ENCODE peak calls at places on chromosomes 3 and 15, in five cellular contexts. Q, D, I, N and Z are unnamed samples.

GRCh38 chr15:77066961-77067690 is 3.8 kb downstream of the TSPAN3 start:
- DNase-seq in Q (peak), D (no peak), I (peak), N (no peak), Z (no peak)

GRCh38 chr3:166274342-166274741 is 437.1 kb upstream of the BCHE start:
- DNase-seq in Q (no peak), D (no peak), I (peak), N (no peak), Z (no peak)

GRCh38 chr15:41881925-41882688 is 11.7 kb downstream of the SPTBN5 start:
- DNase-seq in Q (no peak), D (peak), I (no peak), N (no peak), Z (no peak)

GRCh38 chr15:100690786-100691160 is 88.4 kb downstream of the ASB7 start:
- DNase-seq in Q (no peak), D (no peak), I (no peak), N (no peak), Z (no peak)

GRCh38 chr3:55629432-55629831 is 142.3 kb upstream of the WNT5A start:
- DNase-seq in Q (no peak), D (no peak), I (no peak), N (no peak), Z (no peak)

GRCh38 chr3:138326866-138327595 is 2.6 kb downstream of the NME9 start:
- DNase-seq in Q (no peak), D (no peak), I (no peak), N (no peak), Z (no peak)

GRCh38 chr15:99452728-99453643 is 112.8 kb upstream of the MEF2A start:
- DNase-seq in Q (peak), D (no peak), I (peak), N (peak), Z (no peak)

GRCh38 chr15:45550436-45550835 is 27.9 kb upstream of the SLC30A4 start:
- DNase-seq in Q (no peak), D (no peak), I (no peak), N (no peak), Z (no peak)

GRCh38 chr15:73866881-73867410 is 6.4 kb upstream of the TBC1D21 start:
- DNase-seq in Q (no peak), D (peak), I (no peak), N (no peak), Z (no peak)

GRCh38 chr3:113454057-113454456 is 12.8 kb upstream of the CFAP44 start:
- DNase-seq in Q (no peak), D (no peak), I (no peak), N (no peak), Z (peak)

GRCh38 chr15:68384451-68385239 is 47.3 kb downstream of the ITGA11 start:
- DNase-seq in Q (no peak), D (no peak), I (peak), N (no peak), Z (no peak)

GRCh38 chr3:128591728-128592426 is 58.7 kb downstream of the RPN1 start:
- DNase-seq in Q (no peak), D (no peak), I (no peak), N (no peak), Z (no peak)

GRCh38 chr3:4335840-4336579 is 32.8 kb downstream of the SETMAR start:
- DNase-seq in Q (no peak), D (no peak), I (no peak), N (no peak), Z (no peak)

GRCh38 chr3:84965141-84965540 is 6.4 kb downstream of the CADM2 start:
- DNase-seq in Q (peak), D (no peak), I (no peak), N (no peak), Z (no peak)

GRCh38 chr15:99537344-99537743 is 28.4 kb upstream of the MEF2A start:
- DNase-seq in Q (no peak), D (no peak), I (no peak), N (no peak), Z (no peak)

GRCh38 chr3:69212411-69213160 is 90.2 kb upstream of the LMOD3 start:
- DNase-seq in Q (peak), D (no peak), I (peak), N (no peak), Z (no peak)

GRCh38 chr15:98787190-98787589 is 138.9 kb downstream of the IGF1R start:
- DNase-seq in Q (no peak), D (no peak), I (no peak), N (no peak), Z (no peak)

GRCh38 chr3:146772211-146772743 is 167.1 kb upstream of the PLSCR5 start:
- DNase-seq in Q (no peak), D (no peak), I (no peak), N (no peak), Z (no peak)

GRCh38 chr3:31466016-31466415 is 66.7 kb upstream of the STT3B start:
- DNase-seq in Q (no peak), D (no peak), I (no peak), N (no peak), Z (no peak)

GRCh38 chr15:31435256-31435781 is 108.7 kb downstream of the KLF13 start:
- DNase-seq in Q (peak), D (peak), I (peak), N (peak), Z (no peak)

GRCh38 chr3:138835177-138835757 is 539 bp upstream of the PIK3CB start:
- DNase-seq in Q (no peak), D (no peak), I (no peak), N (no peak), Z (no peak)

GRCh38 chr3:196287066-196287404 is 491 bp downstream of the PCYT1A start:
- DNase-seq in Q (no peak), D (no peak), I (no peak), N (no peak), Z (no peak)

DNA sequence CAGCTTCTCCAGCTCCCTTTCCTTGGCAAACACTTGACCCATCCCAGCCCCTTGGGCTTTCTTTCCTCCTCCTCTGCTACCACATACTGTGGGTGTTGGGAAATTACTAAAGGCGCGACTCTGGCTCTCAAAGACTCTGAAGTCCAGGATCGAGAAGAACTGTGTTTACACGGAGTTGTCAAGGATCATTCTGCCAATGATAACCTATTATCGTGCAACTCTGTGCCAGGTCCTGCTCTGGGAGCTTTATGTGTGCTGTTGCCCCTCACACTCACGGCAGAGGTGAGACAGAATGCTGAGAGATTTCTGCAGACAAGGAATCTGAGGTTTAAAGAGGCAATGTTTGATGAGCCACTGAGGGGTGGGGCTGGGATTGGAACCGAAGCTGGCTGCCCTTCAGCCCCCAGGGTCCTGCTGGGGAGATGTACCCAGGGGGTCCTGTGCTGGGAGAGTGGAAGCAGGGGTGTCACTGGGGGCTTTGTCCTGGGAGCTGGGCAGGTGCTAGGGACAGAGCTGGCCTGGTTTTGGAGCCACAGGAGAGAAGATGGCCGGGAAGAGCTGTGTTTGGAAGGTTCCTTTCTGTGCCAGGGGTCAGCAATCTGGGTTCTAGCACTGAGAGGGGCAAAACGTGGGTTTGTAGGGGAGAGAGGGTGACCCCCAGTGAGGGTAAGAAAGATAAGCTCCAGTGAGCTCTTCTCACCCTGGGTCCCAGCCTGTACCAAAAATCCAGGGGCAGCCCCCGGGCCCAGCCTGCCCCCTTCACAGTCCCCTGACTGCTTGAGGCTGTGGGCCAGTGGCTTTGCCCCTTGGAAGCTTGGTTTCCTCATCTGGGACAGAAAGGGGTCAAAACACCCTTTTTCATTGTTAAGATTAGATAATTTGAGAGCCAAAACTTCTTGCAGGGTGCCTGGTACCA is 69.4 kb downstream of the SMAD3 start:
- DNase-seq in Q (no peak), D (no peak), I (no peak), N (no peak), Z (no peak)
- TF ChIP-seq POLR2AphosphoS5 in Q (no peak), D (no peak), I (peak), N (peak), Z (no peak)

DNA sequence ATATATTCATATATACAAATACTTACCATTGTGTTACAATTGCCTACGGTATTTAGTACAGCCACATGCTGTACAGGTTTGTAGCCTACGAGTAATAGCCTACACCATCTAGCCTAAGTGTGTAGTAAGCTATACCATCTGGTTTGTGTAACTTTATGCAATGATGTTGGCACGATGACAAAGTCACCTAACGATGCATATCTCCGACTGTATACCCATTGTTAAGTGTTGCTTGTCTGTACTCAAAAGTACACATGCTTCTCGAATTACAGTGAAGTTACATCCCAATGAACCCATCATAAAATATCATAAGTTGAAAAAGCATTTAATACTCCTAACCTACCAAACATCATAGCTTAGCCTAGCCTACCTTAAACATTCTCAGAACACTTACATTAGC is 327.1 kb downstream of the KBTBD8 start:
- DNase-seq in Q (no peak), D (no peak), I (no peak), N (no peak), Z (no peak)
- H3K9ac ChIP-seq in Q (no peak), D (no peak), I (no peak), N (no peak), Z (no peak)

GRCh38 chr15:75532413-75533250 is 46.5 kb downstream of the PTPN9 start:
- DNase-seq in Q (peak), D (no peak), I (peak), N (no peak), Z (no peak)
- TF ChIP-seq POLR2AphosphoS5 in Q (no peak), D (no peak), I (peak), N (no peak), Z (no peak)

DNA sequence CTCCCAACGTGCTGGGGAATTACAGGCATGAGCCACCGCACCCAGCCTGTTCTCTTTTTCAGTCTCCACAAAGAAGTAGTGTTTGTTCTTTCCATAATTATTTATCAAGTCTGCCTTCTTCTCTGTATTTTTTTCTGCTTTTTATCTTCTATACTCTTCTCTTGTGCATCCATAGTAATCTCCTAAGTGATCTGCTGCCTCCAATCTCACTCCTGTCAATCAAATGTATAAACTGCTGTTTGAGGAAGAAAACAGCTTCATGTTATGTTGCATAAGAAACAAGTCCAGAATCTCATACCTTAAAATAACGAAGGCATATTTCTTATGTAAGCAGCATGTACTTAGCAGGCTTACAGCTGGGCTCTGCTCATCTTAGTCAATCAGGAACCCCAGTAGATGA is 801.6 kb upstream of the NR2F2 start:
- DNase-seq in Q (no peak), D (no peak), I (no peak), N (no peak), Z (no peak)
- H3K9ac ChIP-seq in Q (no peak), D (no peak), I (no peak), N (no peak), Z (no peak)

DNA sequence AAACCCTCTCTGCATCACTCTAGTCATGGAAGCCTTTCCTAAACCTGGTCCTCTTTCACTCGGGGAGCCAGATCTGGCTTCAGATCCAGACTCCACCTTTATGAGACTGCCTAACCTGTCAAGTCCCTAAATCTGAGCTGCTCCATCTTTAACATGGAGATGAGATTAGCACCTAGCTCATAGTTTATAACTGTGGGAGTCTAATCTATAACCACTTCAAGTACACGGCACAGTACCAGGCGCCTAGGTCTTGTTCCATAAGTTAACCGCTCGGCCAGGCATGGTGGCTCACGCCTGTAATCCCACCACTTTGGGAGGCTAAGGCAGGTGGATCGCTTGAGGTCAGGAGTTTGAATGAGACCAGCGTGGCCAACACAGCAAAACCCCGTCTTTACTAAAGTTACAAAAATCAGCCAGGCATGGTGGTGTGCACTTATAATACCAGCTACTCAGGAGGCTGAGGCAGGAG is 30.3 kb downstream of the TPM1 start:
- DNase-seq in Q (no peak), D (no peak), I (no peak), N (no peak), Z (no peak)
- TF ChIP-seq POLR2AphosphoS5 in Q (no peak), D (no peak), I (no peak), N (no peak), Z (no peak)

GRCh38 chr3:18830087-18830486 is 318.2 kb upstream of the KCNH8 start:
- DNase-seq in Q (no peak), D (no peak), I (no peak), N (no peak), Z (no peak)
- H3K9ac ChIP-seq in Q (no peak), D (no peak), I (no peak), N (no peak), Z (no peak)

GRCh38 chr3:126476976-126477330 is 1.3 kb upstream of the ZXDC start:
- DNase-seq in Q (peak), D (peak), I (no peak), N (no peak), Z (no peak)
- TF ChIP-seq POLR2AphosphoS5 in Q (no peak), D (no peak), I (no peak), N (no peak), Z (no peak)

GRCh38 chr3:98450372-98450771 is 12.6 kb upstream of the OR5K1 start:
- DNase-seq in Q (no peak), D (no peak), I (no peak), N (no peak), Z (no peak)
- H3K9ac ChIP-seq in Q (no peak), D (no peak), I (no peak), N (no peak), Z (no peak)

GRCh38 chr15:90664650-90665287 is 52.4 kb upstream of the BLM start:
- DNase-seq in Q (peak), D (no peak), I (peak), N (no peak), Z (no peak)
- TF ChIP-seq POLR2AphosphoS5 in Q (no peak), D (no peak), I (no peak), N (peak), Z (no peak)